ENCODE peak calls at places on chromosomes 16 and 17, in five cellular contexts. J, S, C, Q and F are unnamed samples.

GRCh38 chr17:14303343-14304221 is 2.7 kb downstream of the HS3ST3B1 start:
- DNase-seq in J (no peak), S (no peak), C (peak), Q (no peak), F (no peak)

GRCh38 chr17:63140255-63140654 is 174.2 kb downstream of the TANC2 start:
- DNase-seq in J (no peak), S (peak), C (peak), Q (no peak), F (no peak)

GRCh38 chr16:82631701-82632685 is 5.2 kb downstream of the CDH13 start:
- DNase-seq in J (no peak), S (no peak), C (no peak), Q (peak), F (no peak)

GRCh38 chr16:17556276-17557052 is 85.7 kb upstream of the XYLT1 start:
- DNase-seq in J (no peak), S (no peak), C (peak), Q (no peak), F (peak)

GRCh38 chr17:13266596-13266995 is 248.8 kb upstream of the ELAC2 start:
- DNase-seq in J (no peak), S (no peak), C (peak), Q (no peak), F (no peak)

GRCh38 chr17:17351901-17352781 is 49.0 kb downstream of the NT5M start:
- DNase-seq in J (no peak), S (no peak), C (peak), Q (no peak), F (no peak)

GRCh38 chr16:24253192-24253591 is 2.9 kb upstream of the CACNG3 start:
- DNase-seq in J (no peak), S (peak), C (peak), Q (no peak), F (peak)

GRCh38 chr16:72021043-72021442 is 12.5 kb downstream of the DHODH start:
- DNase-seq in J (no peak), S (no peak), C (no peak), Q (no peak), F (no peak)

GRCh38 chr16:26667271-26667703 is 399.4 kb upstream of the C16orf82 start:
- DNase-seq in J (no peak), S (no peak), C (no peak), Q (no peak), F (no peak)

GRCh38 chr16:88309905-88310259 is 72.9 kb upstream of the ZNF469 start:
- DNase-seq in J (no peak), S (no peak), C (no peak), Q (no peak), F (no peak)

GRCh38 chr16:57479422-57480126 is 6.7 kb downstream of the DOK4 start:
- DNase-seq in J (no peak), S (peak), C (peak), Q (no peak), F (no peak)

GRCh38 chr16:69311533-69312388 is 611 bp downstream of the VPS4A start:
- DNase-seq in J (no peak), S (peak), C (peak), Q (no peak), F (peak)

GRCh38 chr17:42531455-42532354 is 4.3 kb upstream of the NAGLU start:
- DNase-seq in J (no peak), S (peak), C (peak), Q (no peak), F (peak)

GRCh38 chr16:66580605-66581209 is 1.4 kb downstream of the CMTM2 start:
- DNase-seq in J (no peak), S (no peak), C (peak), Q (no peak), F (no peak)

GRCh38 chr16:89081556-89081955 is 12.1 kb upstream of the ACSF3 start:
- DNase-seq in J (no peak), S (no peak), C (no peak), Q (no peak), F (no peak)

GRCh38 chr16:85458952-85459351 is 154.2 kb upstream of the GSE1 start:
- DNase-seq in J (no peak), S (peak), C (no peak), Q (no peak), F (peak)

GRCh38 chr17:50944054-50944901 is 78.1 kb upstream of the TOB1 start:
- DNase-seq in J (no peak), S (peak), C (peak), Q (peak), F (peak)

GRCh38 chr16:68985855-68986254 is 119.6 kb upstream of the HAS3 start:
- DNase-seq in J (no peak), S (no peak), C (peak), Q (no peak), F (no peak)

GRCh38 chr17:72387487-72387886 is 266.7 kb downstream of the SOX9 start:
- DNase-seq in J (no peak), S (no peak), C (peak), Q (no peak), F (no peak)

GRCh38 chr17:40484973-40485530 is 16.4 kb downstream of the TNS4 start:
- DNase-seq in J (no peak), S (no peak), C (no peak), Q (no peak), F (no peak)

GRCh38 chr17:30113213-30113612 is 3.4 kb upstream of the NSRP1 start:
- DNase-seq in J (no peak), S (no peak), C (no peak), Q (no peak), F (no peak)

GRCh38 chr16:12898556-12898955 is 2.8 kb upstream of the SHISA9 start:
- DNase-seq in J (no peak), S (no peak), C (no peak), Q (no peak), F (no peak)

GRCh38 chr17:9402590-9403199 is 172.9 kb downstream of the STX8 start:
- DNase-seq in J (no peak), S (no peak), C (peak), Q (no peak), F (no peak)

GRCh38 chr17:42131232-42131631 is 8.6 kb downstream of the HSPB9 start:
- DNase-seq in J (no peak), S (no peak), C (no peak), Q (no peak), F (no peak)

GRCh38 chr16:75244844-75245758 is 6.3 kb downstream of the BCAR1 start:
- DNase-seq in J (peak), S (no peak), C (peak), Q (peak), F (no peak)

GRCh38 chr16:84366208-84366607 is 2.1 kb upstream of the ATP2C2 start:
- DNase-seq in J (no peak), S (no peak), C (no peak), Q (no peak), F (no peak)

GRCh38 chr17:69451416-69452394 is 37.2 kb downstream of the MAP2K6 start:
- DNase-seq in J (no peak), S (no peak), C (no peak), Q (no peak), F (no peak)

GRCh38 chr17:60523822-60524221 is 2.2 kb downstream of the APPBP2 start:
- DNase-seq in J (no peak), S (no peak), C (no peak), Q (no peak), F (no peak)

GRCh38 chr17:73987395-73987794 is 216.1 kb upstream of the RPL38 start:
- DNase-seq in J (no peak), S (no peak), C (no peak), Q (no peak), F (no peak)

GRCh38 chr17:7354262-7354781 is 634 bp upstream of the TMEM95 start:
- DNase-seq in J (no peak), S (peak), C (peak), Q (no peak), F (no peak)

GRCh38 chr17:48568499-48569259 is 9.5 kb downstream of the HOXB4 start:
- DNase-seq in J (no peak), S (peak), C (no peak), Q (no peak), F (no peak)

GRCh38 chr17:57948555-57949420 is 6.4 kb downstream of the CUEDC1 start:
- DNase-seq in J (no peak), S (no peak), C (peak), Q (peak), F (no peak)

GRCh38 chr17:62970617-62971016 is 4.6 kb downstream of the TANC2 start:
- DNase-seq in J (no peak), S (no peak), C (no peak), Q (no peak), F (no peak)

GRCh38 chr17:61458491-61459433 is 6.5 kb downstream of the TBX4 start:
- DNase-seq in J (no peak), S (no peak), C (no peak), Q (no peak), F (no peak)

GRCh38 chr17:20920813-20921199 is 122.0 kb downstream of the USP22 start:
- DNase-seq in J (no peak), S (no peak), C (peak), Q (no peak), F (no peak)

GRCh38 chr16:19415461-19415860 is 2.2 kb upstream of the TMC5 start:
- DNase-seq in J (no peak), S (peak), C (no peak), Q (no peak), F (no peak)

GRCh38 chr16:56912746-56913703 is 18.9 kb upstream of the HERPUD1 start:
- DNase-seq in J (no peak), S (no peak), C (peak), Q (no peak), F (no peak)

GRCh38 chr17:6699997-6700947 is 12.9 kb downstream of the SLC13A5 start:
- DNase-seq in J (no peak), S (no peak), C (no peak), Q (no peak), F (no peak)